ENCODE peak calls at places on chromosomes 7 and 10, in eight cellular contexts. I is uterus, S is sigmoid colon, M is transverse colon, N is spleen, K is heart left ventricle, W is HepG2, B is tibial nerve. X is an unnamed sample.
A peak's percentile ranks its signal among the peaks of the same experiment; 100 is the strongest.

GRCh38 chr10:17643339-17643754 is 604 bp upstream of the STAM start:
- DNase-seq in K (peak; percentile 75), S (peak; percentile 80), W (peak; percentile 67), M (peak; percentile 82), N (peak; percentile 82), B (no peak), I (peak; percentile 75), X (peak; percentile 84)

GRCh38 chr10:122939133-122939532 is 14.9 kb downstream of the C10orf88 start:
- DNase-seq in N (no peak), I (no peak), S (no peak), K (no peak), W (no peak), M (no peak), B (no peak), X (no peak)

GRCh38 chr7:128923411-128923800 is 12.9 kb upstream of the KCP start:
- DNase-seq in I (no peak), K (no peak), W (no peak), S (peak; percentile 14), M (no peak), N (no peak), B (no peak), X (no peak)

GRCh38 chr10:62264702-62265436 is 3.8 kb downstream of the RTKN2 start:
- DNase-seq in K (no peak), B (no peak), M (no peak), W (peak; percentile 72), N (no peak), S (no peak), I (no peak), X (peak; percentile 19)

GRCh38 chr7:159197066-159197975 is 52.7 kb upstream of the VIPR2 start:
- DNase-seq in B (no peak), W (no peak), N (no peak), S (no peak), I (peak; percentile 42), M (peak; percentile 11), K (no peak), X (no peak)

GRCh38 chr7:42575161-42575560 is 336.7 kb downstream of the C7orf25 start:
- DNase-seq in B (no peak), M (no peak), I (no peak), S (no peak), W (no peak), K (no peak), N (no peak), X (no peak)

GRCh38 chr10:58660577-58661255 is 148.0 kb downstream of the BICC1 start:
- DNase-seq in M (no peak), B (no peak), I (no peak), K (no peak), N (no peak), S (no peak), W (no peak), X (no peak)

GRCh38 chr7:80379034-80379433 is 132.8 kb downstream of the GNAT3 start:
- DNase-seq in S (no peak), W (no peak), I (no peak), K (no peak), B (no peak), M (no peak), N (no peak), X (no peak)

GRCh38 chr10:130802301-130802700 is 509.2 kb downstream of the TCERG1L start:
- DNase-seq in B (no peak), K (no peak), W (no peak), M (no peak), N (no peak), I (no peak), S (no peak), X (no peak)

GRCh38 chr10:47380341-47381215 is 3.5 kb downstream of the ZNF488 start:
- DNase-seq in I (no peak), B (no peak), M (peak; percentile 28), K (peak; percentile 14), N (peak; percentile 44), W (no peak), S (peak; percentile 45), X (no peak)

GRCh38 chr7:16421333-16422099 is at the start of gene CRPPA:
- DNase-seq in W (peak; percentile 34), K (peak; percentile 44), N (peak; percentile 84), M (peak; percentile 36), B (peak; percentile 12), S (peak; percentile 72), I (no peak), X (peak; percentile 43)

GRCh38 chr7:148903504-148903903 is 19.4 kb upstream of the EZH2 start:
- DNase-seq in M (no peak), S (no peak), N (no peak), B (no peak), K (no peak), I (no peak), W (no peak), X (no peak)

GRCh38 chr10:71342850-71343773 is 24.1 kb downstream of the SLC29A3 start:
- DNase-seq in S (no peak), K (no peak), M (peak; percentile 73), N (no peak), W (peak; percentile 74), B (peak; percentile 31), I (no peak), X (no peak)

GRCh38 chr10:124086787-124087671 is 6.4 kb downstream of the CHST15 start:
- DNase-seq in K (no peak), W (no peak), I (no peak), S (peak; percentile 61), M (no peak), N (no peak), B (no peak), X (no peak)

GRCh38 chr10:90494183-90494582 is 363.7 kb downstream of the HTR7 start:
- DNase-seq in K (no peak), I (no peak), S (no peak), W (no peak), M (no peak), B (no peak), N (no peak), X (no peak)

DNA sequence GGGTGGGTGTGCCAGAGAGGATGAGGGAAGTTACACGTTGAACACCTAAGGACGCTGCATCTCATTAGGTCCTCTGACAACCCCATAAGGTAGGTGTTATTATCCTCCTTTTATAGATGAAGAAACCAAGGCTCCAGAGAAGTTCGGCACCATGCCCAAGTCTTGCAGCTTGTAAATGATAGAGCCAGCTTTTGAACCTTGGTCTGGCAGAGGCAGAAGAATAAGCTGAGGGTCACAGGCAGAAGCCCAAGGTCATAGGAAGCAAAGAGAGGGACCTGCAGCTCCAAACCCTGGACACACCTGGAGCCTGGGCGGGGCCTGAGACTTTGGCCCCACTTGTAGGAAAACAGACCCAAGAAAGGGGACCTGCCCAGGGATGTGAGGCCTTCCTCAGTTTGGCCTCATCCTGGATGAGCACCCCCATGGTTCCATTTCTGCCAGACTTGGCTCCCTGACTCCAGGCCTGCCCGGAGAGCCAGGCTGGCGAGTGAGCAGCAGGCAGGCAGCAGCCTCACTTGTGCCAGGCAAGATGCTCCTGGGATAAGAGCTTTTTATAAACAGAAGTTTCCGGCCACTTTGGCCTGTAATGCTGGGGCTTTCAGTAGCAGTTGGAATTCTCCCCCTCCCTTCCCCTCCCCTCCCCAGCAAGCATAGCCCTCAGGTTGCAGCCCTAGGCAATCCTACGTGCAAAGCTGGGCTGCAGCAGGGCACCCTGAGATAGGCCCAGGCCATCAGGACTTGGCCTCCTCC is 2.4 kb downstream of the KCNH2 start:
- DNase-seq in N (no peak), S (peak; percentile 82), I (no peak), M (no peak), W (no peak), B (no peak), K (no peak), X (no peak)
- H3K4me1 ChIP-seq in N (peaks cover 44% of the 10 kb centered on the region), S (no peaks in the 10 kb centered on the region), I (peaks cover 36% of the 10 kb centered on the region), M (peaks cover 48% of the 10 kb centered on the region), W (peaks cover 37% of the 10 kb centered on the region), B (no peaks in the 10 kb centered on the region), K (peaks cover 26% of the 10 kb centered on the region), X (no peaks in the 10 kb centered on the region)

GRCh38 chr7:92415225-92415624 is 32.1 kb upstream of the GATAD1 start:
- DNase-seq in K (no peak), M (no peak), N (no peak), W (no peak), S (no peak), I (no peak), B (no peak), X (no peak)

GRCh38 chr7:92417913-92418312 is 29.4 kb upstream of the GATAD1 start:
- DNase-seq in M (no peak), W (no peak), S (no peak), K (no peak), N (no peak), B (no peak), I (no peak), X (no peak)

GRCh38 chr7:92409357-92409756 is 37.9 kb upstream of the GATAD1 start:
- DNase-seq in N (no peak), W (no peak), K (no peak), B (no peak), I (no peak), S (no peak), M (no peak), X (no peak)

DNA sequence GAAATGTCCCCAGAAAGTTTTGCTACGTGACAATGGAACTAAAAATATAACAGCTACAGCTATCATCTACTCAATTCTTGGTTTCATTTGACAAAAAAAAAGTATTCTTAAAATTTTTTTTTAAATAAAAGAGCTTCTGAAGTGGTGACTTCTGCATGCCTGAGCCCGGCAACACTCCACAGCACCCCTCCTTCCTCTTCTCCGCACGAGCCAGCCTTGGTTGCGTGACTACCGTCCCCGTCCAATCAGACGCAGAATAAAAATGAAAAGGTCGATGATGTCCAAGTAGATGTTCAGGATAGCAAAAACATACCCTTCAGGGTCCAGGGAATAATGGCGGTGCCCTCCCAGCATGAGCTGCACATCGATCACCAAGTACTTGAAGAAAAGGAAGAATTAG is 34.5 kb upstream of the GATAD1 start:
- DNase-seq in I (no peak), W (no peak), K (no peak), N (no peak), M (no peak), S (no peak), B (no peak), X (no peak)
- TF ChIP-seq POLR2A in I (no peak), W (no peak), K (no peak), N (no peak), M (no peak), S (no peak), B (no peak), X (no peak)

DNA sequence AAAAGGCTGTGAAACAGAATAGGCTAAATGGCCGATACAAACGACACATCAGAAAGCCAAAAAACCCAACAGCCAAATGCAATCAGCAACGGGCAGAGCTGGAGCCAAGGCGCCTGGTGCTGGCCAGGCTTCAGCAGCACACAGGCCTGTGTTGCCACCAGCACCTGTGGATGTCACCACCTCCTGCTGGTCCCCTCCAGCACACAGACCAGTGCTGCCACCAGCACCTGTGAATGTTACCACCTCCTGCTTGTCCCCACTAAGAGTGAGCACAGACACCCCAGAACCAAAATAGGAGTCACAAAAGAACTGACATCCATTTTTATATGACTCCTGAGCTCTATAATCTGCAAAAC is 42.1 kb downstream of the SORBS1 start:
- DNase-seq in B (no peak), N (no peak), I (no peak), W (no peak), K (peak; percentile 53), S (no peak), M (no peak), X (no peak)
- H3K27ac ChIP-seq in B (no peak overlapping the region), N (no peak overlapping the region), I (peak overlapping the region; percentile 95), W (no peak overlapping the region), K (peak overlapping the region; percentile 61), S (peak overlapping the region; percentile 96), M (peak overlapping the region; percentile 94), X (no peak overlapping the region)

DNA sequence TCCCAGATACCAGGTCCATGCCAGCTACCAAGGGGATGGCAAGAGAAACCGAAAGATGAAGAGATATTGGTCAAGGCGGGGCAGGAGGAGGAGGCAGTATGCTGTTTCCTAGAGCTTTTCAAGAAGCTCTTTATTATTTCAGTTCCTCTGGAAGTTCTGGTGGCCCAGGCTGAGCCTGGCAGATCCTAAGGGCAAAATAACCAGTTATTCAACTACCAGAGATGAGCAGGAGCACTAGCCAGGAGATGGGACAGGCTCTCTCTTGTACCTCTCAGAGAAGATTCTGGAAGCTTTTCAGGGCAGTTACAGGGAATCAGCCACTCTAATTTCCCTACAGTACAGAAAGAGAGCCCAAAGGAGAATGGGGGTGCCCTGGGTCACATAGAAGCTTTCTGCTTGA is 5.3 kb downstream of the DNAJB12 start:
- DNase-seq in B (no peak), W (no peak), I (no peak), N (no peak), M (no peak), S (no peak), K (no peak), X (no peak)
- H3K4me1 ChIP-seq in B (no peaks in the 10 kb centered on the region), W (peaks cover 17% of the 10 kb centered on the region), I (peaks cover 9% of the 10 kb centered on the region), N (peaks cover 60% of the 10 kb centered on the region), M (peaks cover 9% of the 10 kb centered on the region), S (no peaks in the 10 kb centered on the region), K (peaks cover 12% of the 10 kb centered on the region), X (peaks cover 25% of the 10 kb centered on the region)